ENCODE peak calls at places on chromosomes 4 and X, in six cellular contexts. One of them, this sample, is unnamed.

GRCh38 chr4:46993075-46994006 is at the start of gene GABRA4:
- DNase-seq in neural crest cell: peak
- DNase-seq in left ventricle myocardium inferior: no peak
- DNase-seq in LoVo: no peak
- DNase-seq in stimulated activated naive B cell treated with anti-CD40 and anti-IgM and Interleukin-4, amounts not matched to agents 10 μg/mL and 1 μg/mL and 100 μg/mL, for 72 hours: peak
- DNase-seq in stimulated activated CD4-positive, alpha-beta T cell treated with anti-CD3 and anti-CD28 coated beads, Interleukin-15, amount 100 ng/mL, for 24 hours: peak
- DNase-seq in this sample: no peak

GRCh38 chr4:6541789-6542188 is 33.2 kb upstream of the MAN2B2 start:
- DNase-seq in left ventricle myocardium inferior: no peak
- DNase-seq in stimulated activated naive B cell treated with anti-CD40 and anti-IgM and Interleukin-4, amounts not matched to agents 10 μg/mL and 1 μg/mL and 100 μg/mL, for 72 hours: no peak
- DNase-seq in neural crest cell: no peak
- DNase-seq in stimulated activated CD4-positive, alpha-beta T cell treated with anti-CD3 and anti-CD28 coated beads, Interleukin-15, amount 100 ng/mL, for 24 hours: no peak
- DNase-seq in LoVo: no peak
- DNase-seq in this sample: no peak

GRCh38 chrX:54509401-54509800 is 13.4 kb upstream of the FGD1 start:
- DNase-seq in stimulated activated naive B cell treated with anti-CD40 and anti-IgM and Interleukin-4, amounts not matched to agents 10 μg/mL and 1 μg/mL and 100 μg/mL, for 72 hours: no peak
- DNase-seq in stimulated activated CD4-positive, alpha-beta T cell treated with anti-CD3 and anti-CD28 coated beads, Interleukin-15, amount 100 ng/mL, for 24 hours: no peak
- DNase-seq in left ventricle myocardium inferior: no peak
- DNase-seq in LoVo: no peak
- DNase-seq in neural crest cell: no peak
- DNase-seq in this sample: no peak

GRCh38 chrX:1468250-1468772 is 15.6 kb upstream of the ASMTL start:
- DNase-seq in stimulated activated CD4-positive, alpha-beta T cell treated with anti-CD3 and anti-CD28 coated beads, Interleukin-15, amount 100 ng/mL, for 24 hours: peak
- DNase-seq in LoVo: peak
- DNase-seq in left ventricle myocardium inferior: no peak
- DNase-seq in neural crest cell: no peak
- DNase-seq in stimulated activated naive B cell treated with anti-CD40 and anti-IgM and Interleukin-4, amounts not matched to agents 10 μg/mL and 1 μg/mL and 100 μg/mL, for 72 hours: peak
- DNase-seq in this sample: no peak

GRCh38 chr4:77146426-77147399 is 10.3 kb upstream of the CCNG2 start:
- DNase-seq in stimulated activated CD4-positive, alpha-beta T cell treated with anti-CD3 and anti-CD28 coated beads, Interleukin-15, amount 100 ng/mL, for 24 hours: no peak
- DNase-seq in left ventricle myocardium inferior: no peak
- DNase-seq in neural crest cell: no peak
- DNase-seq in stimulated activated naive B cell treated with anti-CD40 and anti-IgM and Interleukin-4, amounts not matched to agents 10 μg/mL and 1 μg/mL and 100 μg/mL, for 72 hours: no peak
- DNase-seq in LoVo: peak
- DNase-seq in this sample: no peak

GRCh38 chr4:150280975-150281374 is 202.7 kb downstream of the DCLK2 start:
- DNase-seq in stimulated activated naive B cell treated with anti-CD40 and anti-IgM and Interleukin-4, amounts not matched to agents 10 μg/mL and 1 μg/mL and 100 μg/mL, for 72 hours: no peak
- DNase-seq in neural crest cell: no peak
- DNase-seq in left ventricle myocardium inferior: no peak
- DNase-seq in LoVo: no peak
- DNase-seq in stimulated activated CD4-positive, alpha-beta T cell treated with anti-CD3 and anti-CD28 coated beads, Interleukin-15, amount 100 ng/mL, for 24 hours: no peak
- DNase-seq in this sample: no peak

GRCh38 chr4:77761595-77761994 is 57.6 kb downstream of the CNOT6L start:
- DNase-seq in left ventricle myocardium inferior: no peak
- DNase-seq in neural crest cell: no peak
- DNase-seq in LoVo: no peak
- DNase-seq in stimulated activated naive B cell treated with anti-CD40 and anti-IgM and Interleukin-4, amounts not matched to agents 10 μg/mL and 1 μg/mL and 100 μg/mL, for 72 hours: no peak
- DNase-seq in stimulated activated CD4-positive, alpha-beta T cell treated with anti-CD3 and anti-CD28 coated beads, Interleukin-15, amount 100 ng/mL, for 24 hours: no peak
- DNase-seq in this sample: no peak

GRCh38 chr4:158008551-158009218 is 164.1 kb downstream of the GASK1B start:
- DNase-seq in LoVo: no peak
- DNase-seq in left ventricle myocardium inferior: no peak
- DNase-seq in neural crest cell: no peak
- DNase-seq in stimulated activated CD4-positive, alpha-beta T cell treated with anti-CD3 and anti-CD28 coated beads, Interleukin-15, amount 100 ng/mL, for 24 hours: no peak
- DNase-seq in stimulated activated naive B cell treated with anti-CD40 and anti-IgM and Interleukin-4, amounts not matched to agents 10 μg/mL and 1 μg/mL and 100 μg/mL, for 72 hours: no peak
- DNase-seq in this sample: no peak

GRCh38 chrX:38192007-38192625 is 28.6 kb downstream of the SRPX start:
- DNase-seq in LoVo: peak
- DNase-seq in stimulated activated CD4-positive, alpha-beta T cell treated with anti-CD3 and anti-CD28 coated beads, Interleukin-15, amount 100 ng/mL, for 24 hours: peak
- DNase-seq in stimulated activated naive B cell treated with anti-CD40 and anti-IgM and Interleukin-4, amounts not matched to agents 10 μg/mL and 1 μg/mL and 100 μg/mL, for 72 hours: no peak
- DNase-seq in left ventricle myocardium inferior: no peak
- DNase-seq in neural crest cell: no peak
- DNase-seq in this sample: no peak

GRCh38 chr4:63788271-63788670 is 621.0 kb downstream of the TECRL start:
- DNase-seq in left ventricle myocardium inferior: no peak
- DNase-seq in neural crest cell: no peak
- DNase-seq in stimulated activated naive B cell treated with anti-CD40 and anti-IgM and Interleukin-4, amounts not matched to agents 10 μg/mL and 1 μg/mL and 100 μg/mL, for 72 hours: no peak
- DNase-seq in stimulated activated CD4-positive, alpha-beta T cell treated with anti-CD3 and anti-CD28 coated beads, Interleukin-15, amount 100 ng/mL, for 24 hours: no peak
- DNase-seq in LoVo: no peak
- DNase-seq in this sample: no peak

GRCh38 chrX:24392709-24393108 is 32.3 kb downstream of the SUPT20HL1 start:
- DNase-seq in left ventricle myocardium inferior: peak
- DNase-seq in stimulated activated CD4-positive, alpha-beta T cell treated with anti-CD3 and anti-CD28 coated beads, Interleukin-15, amount 100 ng/mL, for 24 hours: no peak
- DNase-seq in stimulated activated naive B cell treated with anti-CD40 and anti-IgM and Interleukin-4, amounts not matched to agents 10 μg/mL and 1 μg/mL and 100 μg/mL, for 72 hours: no peak
- DNase-seq in neural crest cell: no peak
- DNase-seq in LoVo: no peak
- DNase-seq in this sample: no peak

GRCh38 chr4:80197132-80197573 is at the start of gene PRDM8:
- DNase-seq in stimulated activated naive B cell treated with anti-CD40 and anti-IgM and Interleukin-4, amounts not matched to agents 10 μg/mL and 1 μg/mL and 100 μg/mL, for 72 hours: no peak
- DNase-seq in neural crest cell: no peak
- DNase-seq in LoVo: no peak
- DNase-seq in left ventricle myocardium inferior: no peak
- DNase-seq in stimulated activated CD4-positive, alpha-beta T cell treated with anti-CD3 and anti-CD28 coated beads, Interleukin-15, amount 100 ng/mL, for 24 hours: peak
- DNase-seq in this sample: no peak

GRCh38 chrX:118074086-118074485 is 42.5 kb downstream of the KLHL13 start:
- DNase-seq in neural crest cell: no peak
- DNase-seq in stimulated activated CD4-positive, alpha-beta T cell treated with anti-CD3 and anti-CD28 coated beads, Interleukin-15, amount 100 ng/mL, for 24 hours: no peak
- DNase-seq in LoVo: no peak
- DNase-seq in left ventricle myocardium inferior: no peak
- DNase-seq in stimulated activated naive B cell treated with anti-CD40 and anti-IgM and Interleukin-4, amounts not matched to agents 10 μg/mL and 1 μg/mL and 100 μg/mL, for 72 hours: no peak
- DNase-seq in this sample: no peak

GRCh38 chr4:140176735-140177134 is 22.8 kb upstream of the MAML3 start:
- DNase-seq in stimulated activated CD4-positive, alpha-beta T cell treated with anti-CD3 and anti-CD28 coated beads, Interleukin-15, amount 100 ng/mL, for 24 hours: no peak
- DNase-seq in stimulated activated naive B cell treated with anti-CD40 and anti-IgM and Interleukin-4, amounts not matched to agents 10 μg/mL and 1 μg/mL and 100 μg/mL, for 72 hours: no peak
- DNase-seq in neural crest cell: no peak
- DNase-seq in left ventricle myocardium inferior: no peak
- DNase-seq in LoVo: no peak
- DNase-seq in this sample: no peak

GRCh38 chr4:101010987-101011386 is 336.3 kb downstream of the PPP3CA start:
- DNase-seq in stimulated activated naive B cell treated with anti-CD40 and anti-IgM and Interleukin-4, amounts not matched to agents 10 μg/mL and 1 μg/mL and 100 μg/mL, for 72 hours: no peak
- DNase-seq in stimulated activated CD4-positive, alpha-beta T cell treated with anti-CD3 and anti-CD28 coated beads, Interleukin-15, amount 100 ng/mL, for 24 hours: no peak
- DNase-seq in LoVo: no peak
- DNase-seq in neural crest cell: no peak
- DNase-seq in left ventricle myocardium inferior: no peak
- DNase-seq in this sample: no peak

GRCh38 chr4:18071894-18072293 is 50.3 kb upstream of the LCORL start:
- DNase-seq in stimulated activated CD4-positive, alpha-beta T cell treated with anti-CD3 and anti-CD28 coated beads, Interleukin-15, amount 100 ng/mL, for 24 hours: no peak
- DNase-seq in stimulated activated naive B cell treated with anti-CD40 and anti-IgM and Interleukin-4, amounts not matched to agents 10 μg/mL and 1 μg/mL and 100 μg/mL, for 72 hours: no peak
- DNase-seq in left ventricle myocardium inferior: no peak
- DNase-seq in neural crest cell: no peak
- DNase-seq in LoVo: no peak
- DNase-seq in this sample: no peak

GRCh38 chrX:153537526-153538295 is 20.3 kb downstream of the ATP2B3 start:
- DNase-seq in left ventricle myocardium inferior: no peak
- DNase-seq in stimulated activated CD4-positive, alpha-beta T cell treated with anti-CD3 and anti-CD28 coated beads, Interleukin-15, amount 100 ng/mL, for 24 hours: no peak
- DNase-seq in LoVo: no peak
- DNase-seq in stimulated activated naive B cell treated with anti-CD40 and anti-IgM and Interleukin-4, amounts not matched to agents 10 μg/mL and 1 μg/mL and 100 μg/mL, for 72 hours: no peak
- DNase-seq in neural crest cell: no peak
- DNase-seq in this sample: no peak

GRCh38 chrX:105706041-105706440 is 116.3 kb upstream of the NRK start:
- DNase-seq in stimulated activated naive B cell treated with anti-CD40 and anti-IgM and Interleukin-4, amounts not matched to agents 10 μg/mL and 1 μg/mL and 100 μg/mL, for 72 hours: no peak
- DNase-seq in left ventricle myocardium inferior: no peak
- DNase-seq in stimulated activated CD4-positive, alpha-beta T cell treated with anti-CD3 and anti-CD28 coated beads, Interleukin-15, amount 100 ng/mL, for 24 hours: no peak
- DNase-seq in LoVo: no peak
- DNase-seq in neural crest cell: no peak
- DNase-seq in this sample: no peak

GRCh38 chrX:72079607-72080006 is 52.1 kb downstream of the RTL5 start:
- DNase-seq in stimulated activated CD4-positive, alpha-beta T cell treated with anti-CD3 and anti-CD28 coated beads, Interleukin-15, amount 100 ng/mL, for 24 hours: no peak
- DNase-seq in left ventricle myocardium inferior: peak
- DNase-seq in LoVo: no peak
- DNase-seq in stimulated activated naive B cell treated with anti-CD40 and anti-IgM and Interleukin-4, amounts not matched to agents 10 μg/mL and 1 μg/mL and 100 μg/mL, for 72 hours: no peak
- DNase-seq in neural crest cell: no peak
- DNase-seq in this sample: no peak

This sample was measured in HepG2.